ENCODE peak calls at places on chromosomes 5 and 9, in four cellular contexts. Z is K562, M is GM23338, B is H1. D is an unnamed sample.

GRCh38 chr5:138654281-138654867 is 79.2 kb upstream of the HSPA9 start:
- DNase-seq in Z (peak; percentile 42), M (no peak), B (no peak), D (no peak)

GRCh38 chr5:155947394-155948062 is 379.4 kb upstream of the SGCD start:
- DNase-seq in Z (no peak), M (no peak), B (no peak), D (no peak)

GRCh38 chr9:5783982-5784381 is 48.9 kb downstream of the ERMP1 start:
- DNase-seq in Z (no peak), M (no peak), B (no peak), D (no peak)

GRCh38 chr9:109918359-109919163 is 138.6 kb downstream of the PALM2AKAP2 start:
- DNase-seq in Z (no peak), M (no peak), B (no peak), D (no peak)

GRCh38 chr9:128022886-128023285 is 42.1 kb upstream of the EEIG1 start:
- DNase-seq in Z (no peak), M (no peak), B (no peak), D (no peak)

GRCh38 chr9:804026-804425 is 37.5 kb upstream of the DMRT1 start:
- DNase-seq in Z (no peak), M (no peak), B (no peak), D (no peak)

GRCh38 chr9:12884736-12885395 is 110.0 kb downstream of the LURAP1L start:
- DNase-seq in Z (peak; percentile 0), M (peak; percentile 57), B (no peak), D (no peak)

GRCh38 chr5:34044950-34045525 is 2.0 kb upstream of the C1QTNF3 start:
- DNase-seq in Z (no peak), M (no peak), B (no peak), D (no peak)

GRCh38 chr9:94526271-94526670 is 28.6 kb upstream of the PCAT7 start:
- DNase-seq in Z (no peak), M (no peak), B (no peak), D (no peak)

GRCh38 chr5:1330146-1330846 is 14.6 kb downstream of the CLPTM1L start:
- DNase-seq in Z (no peak), M (no peak), B (no peak), D (no peak)

GRCh38 chr5:174093132-174093531 is 47.6 kb downstream of the NSG2 start:
- DNase-seq in Z (no peak), M (peak; percentile 79), B (no peak), D (no peak)

GRCh38 chr9:28810375-28811075 is 1237.2 kb upstream of the C9orf72 start:
- DNase-seq in Z (no peak), M (no peak), B (no peak), D (no peak)

GRCh38 chr5:156475831-156476551 is 149.0 kb downstream of the SGCD start:
- DNase-seq in Z (no peak), M (peak; percentile 29), B (no peak), D (no peak)

GRCh38 chr9:98108540-98109031 is 10.4 kb downstream of the TRIM14 start:
- DNase-seq in Z (no peak), M (no peak), B (no peak), D (no peak)

GRCh38 chr5:63959177-63959982 is 2.9 kb downstream of the HTR1A start:
- DNase-seq in Z (no peak), M (peak; percentile 95), B (peak; percentile 83), D (no peak)

GRCh38 chr5:67672633-67673032 is 476.0 kb upstream of the CD180 start:
- DNase-seq in Z (no peak), M (no peak), B (no peak), D (no peak)

GRCh38 chr5:151155777-151156731 is 1.5 kb downstream of the ANXA6 start:
- DNase-seq in Z (peak; percentile 21), M (no peak), B (no peak), D (no peak)

GRCh38 chr5:168292783-168293696 is 1.6 kb downstream of the WWC1 start:
- DNase-seq in Z (no peak), M (peak; percentile 54), B (no peak), D (no peak)

GRCh38 chr9:76296561-76297276 is 97.5 kb downstream of the RFK start:
- DNase-seq in Z (no peak), M (no peak), B (no peak), D (no peak)

GRCh38 chr5:8094304-8094703 is 225.4 kb downstream of the MTRR start:
- DNase-seq in Z (no peak), M (no peak), B (no peak), D (no peak)

GRCh38 chr5:93058309-93058708 is 522.7 kb downstream of the NR2F1-AS1 start:
- DNase-seq in Z (no peak), M (no peak), B (no peak), D (no peak)

GRCh38 chr5:150189728-150190502 is at the start of gene SLC6A7:
- DNase-seq in Z (no peak), M (peak; percentile 42), B (peak; percentile 57), D (no peak)

GRCh38 chr5:170110403-170111087 is 4.8 kb downstream of the FOXI1 start:
- DNase-seq in Z (no peak), M (no peak), B (no peak), D (no peak)

GRCh38 chr5:177546262-177546741 is 8.1 kb downstream of the FAM193B start:
- DNase-seq in Z (peak; percentile 18), M (no peak), B (no peak), D (no peak)

DNA sequence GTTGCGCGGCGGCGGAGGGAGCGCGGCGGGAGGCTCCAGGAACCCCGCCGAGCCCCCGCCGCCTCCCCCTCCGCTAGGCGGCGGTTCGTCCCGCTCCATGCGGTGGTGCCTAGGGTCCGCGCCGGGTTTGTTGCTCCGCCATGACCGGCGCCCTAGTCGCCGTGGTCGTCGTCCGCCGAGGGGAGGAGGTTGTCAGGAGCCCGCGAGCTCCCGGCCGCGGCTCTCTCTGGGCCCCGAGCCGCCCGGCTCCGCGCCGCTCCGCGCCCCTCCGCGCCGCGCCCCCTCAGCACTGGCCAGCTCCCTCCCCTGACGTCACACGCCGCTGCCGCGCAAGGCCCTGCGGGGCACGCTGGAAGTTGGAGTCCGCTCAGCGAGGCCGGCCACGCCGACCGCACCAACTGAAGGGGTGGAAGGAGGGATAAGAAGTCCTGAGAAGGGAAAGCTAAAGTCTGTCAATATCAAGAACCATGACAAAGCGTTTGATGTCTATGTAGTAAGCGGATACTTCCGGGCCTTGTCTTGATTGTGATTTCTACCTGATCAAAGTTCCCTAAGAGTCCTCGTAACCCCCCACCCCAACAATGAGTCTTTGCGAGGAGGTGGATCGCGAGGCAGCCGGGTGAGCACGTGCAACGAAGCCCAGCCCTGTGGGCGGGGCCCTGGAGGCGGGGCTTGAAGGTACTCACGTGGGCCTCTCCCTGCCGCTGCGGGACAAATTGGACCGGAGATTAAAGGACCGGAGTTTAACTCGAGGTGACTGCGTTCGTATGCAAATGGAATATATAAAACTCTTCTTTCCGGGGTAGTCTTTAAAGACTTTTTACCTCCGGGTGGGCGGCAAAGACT is at the start of gene NR6A1:
- DNase-seq in Z (peak; percentile 97), M (peak; percentile 99), B (peak; percentile 97), D (peak; percentile 88)
- TF ChIP-seq POLR2AphosphoS5 in Z (peak; percentile 54), M (peak; percentile 58), B (no peak), D (no peak)

GRCh38 chr9:129886226-129887174 is 51.2 kb downstream of the USP20 start:
- DNase-seq in Z (peak; percentile 91), M (no peak), B (no peak), D (no peak)

GRCh38 chr9:129888809-129889460 is 53.7 kb downstream of the USP20 start:
- DNase-seq in Z (no peak), M (no peak), B (no peak), D (no peak)

GRCh38 chr9:129887210-129888084 is 52.2 kb downstream of the USP20 start:
- DNase-seq in Z (peak; percentile 87), M (no peak), B (no peak), D (no peak)

GRCh38 chr9:129889461-129889935 is 54.2 kb downstream of the USP20 start:
- DNase-seq in Z (no peak), M (peak; percentile 87), B (no peak), D (no peak)

DNA sequence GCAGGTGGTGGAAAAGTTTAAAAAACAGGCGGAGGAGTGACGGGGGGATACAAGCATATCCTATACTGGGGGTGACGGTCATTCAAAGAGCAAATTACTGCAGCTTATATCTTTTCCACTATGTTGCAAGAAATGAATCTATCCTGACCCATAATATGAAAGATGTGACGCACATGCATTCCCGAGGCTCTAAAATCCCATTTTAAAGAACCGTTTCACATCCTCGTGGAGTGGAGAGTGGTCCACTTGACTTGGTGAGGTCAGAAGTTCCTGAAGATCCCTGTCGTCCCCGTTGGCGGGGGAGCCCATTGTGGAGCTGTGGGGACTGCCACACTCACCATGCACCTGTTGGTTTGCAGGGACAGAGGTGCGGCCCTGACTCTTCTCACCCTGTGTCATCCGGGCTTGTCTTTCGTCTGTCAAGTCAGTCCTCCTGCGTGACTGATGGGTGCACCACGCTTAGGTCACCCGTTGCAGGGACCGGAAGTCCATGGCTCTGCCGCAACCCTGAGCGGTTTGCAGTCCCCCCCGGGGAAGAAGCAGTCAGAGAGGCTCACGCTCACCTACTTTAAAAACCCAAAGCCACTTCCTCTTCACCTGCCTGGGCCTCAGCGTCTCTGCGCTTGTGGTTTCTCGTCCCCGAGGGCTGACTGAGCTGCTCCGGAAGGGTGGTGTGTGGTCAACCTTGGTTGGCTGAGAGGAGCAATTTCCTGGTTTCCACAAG is 53.0 kb downstream of the USP20 start:
- DNase-seq in Z (peak; percentile 80), M (no peak), B (no peak), D (no peak)
- H3K4me3 ChIP-seq in Z (peak overlapping the region; percentile 48), M (no peak overlapping the region), B (no peak overlapping the region), D (no peak overlapping the region)

GRCh38 chr9:126626117-126627022 is 12.6 kb downstream of the LMX1B start:
- DNase-seq in Z (no peak), M (peak; percentile 70), B (peak; percentile 75), D (no peak)
- TF ChIP-seq EZH2 in Z (no peak), M (peak; percentile 94), B (peak; percentile 82), D (no peak)

GRCh38 chr9:21983509-21983908 is 10.7 kb downstream of the CDKN2A start:
- DNase-seq in Z (no peak), M (no peak), B (no peak), D (no peak)

GRCh38 chr9:21988056-21988990 is 5.9 kb downstream of the CDKN2A start:
- DNase-seq in Z (no peak), M (no peak), B (no peak), D (no peak)

GRCh38 chr9:21991039-21991959 is 2.9 kb downstream of the CDKN2A start:
- DNase-seq in Z (no peak), M (no peak), B (no peak), D (no peak)

GRCh38 chr9:21989440-21990189 is 4.6 kb downstream of the CDKN2A start:
- DNase-seq in Z (no peak), M (peak; percentile 76), B (peak; percentile 68), D (no peak)

GRCh38 chr9:21985964-21986667 is 8.1 kb downstream of the CDKN2A start:
- DNase-seq in Z (no peak), M (no peak), B (no peak), D (no peak)
- TF ChIP-seq POLR2AphosphoS5 in Z (no peak), M (no peak), B (no peak), D (no peak)

GRCh38 chr5:80962630-80963520 is 2.7 kb downstream of the RASGRF2 start:
- DNase-seq in Z (no peak), M (no peak), B (no peak), D (no peak)
- H3K4me3 ChIP-seq in Z (no peak overlapping the region), M (peak overlapping the region; percentile 24), B (no peak overlapping the region), D (peak overlapping the region; percentile 9)

D was measured in SK-N-MC.